ENCODE peak calls at places on chromosomes 11 and 22, in six cellular contexts. One of them, this sample, is unnamed.

GRCh38 chr11:69280994-69281393 is 13.0 kb upstream of the MYEOV start:
- DNase-seq in stimulated activated CD8-positive, alpha-beta memory T cell treated with anti-CD3 and anti-CD28 coated beads, Interleukin-7, amount 100 ng/mL, for 1 hour: no peak
- DNase-seq in stomach: peak
- DNase-seq in astrocyte of the spinal cord: peak
- DNase-seq in left ventricle myocardium inferior: no peak
- DNase-seq in stimulated activated naive CD4-positive, alpha-beta T cell treated with Interleukin-2 at 50 U/mL for 16 hours: no peak
- DNase-seq in this sample: no peak

GRCh38 chr22:20575724-20576444 is 68.5 kb downstream of the MED15 start:
- DNase-seq in stimulated activated CD8-positive, alpha-beta memory T cell treated with anti-CD3 and anti-CD28 coated beads, Interleukin-7, amount 100 ng/mL, for 1 hour: no peak
- DNase-seq in stomach: no peak
- DNase-seq in astrocyte of the spinal cord: no peak
- DNase-seq in left ventricle myocardium inferior: no peak
- DNase-seq in stimulated activated naive CD4-positive, alpha-beta T cell treated with Interleukin-2 at 50 U/mL for 16 hours: no peak
- DNase-seq in this sample: no peak

GRCh38 chr11:66768088-66768521 is 39.1 kb upstream of the SPTBN2 start:
- DNase-seq in stimulated activated CD8-positive, alpha-beta memory T cell treated with anti-CD3 and anti-CD28 coated beads, Interleukin-7, amount 100 ng/mL, for 1 hour: no peak
- DNase-seq in stomach: no peak
- DNase-seq in astrocyte of the spinal cord: peak
- DNase-seq in left ventricle myocardium inferior: no peak
- DNase-seq in stimulated activated naive CD4-positive, alpha-beta T cell treated with Interleukin-2 at 50 U/mL for 16 hours: no peak
- DNase-seq in this sample: no peak

GRCh38 chr11:15293975-15294374 is 179.3 kb downstream of the INSC start:
- DNase-seq in stimulated activated CD8-positive, alpha-beta memory T cell treated with anti-CD3 and anti-CD28 coated beads, Interleukin-7, amount 100 ng/mL, for 1 hour: no peak
- DNase-seq in stomach: no peak
- DNase-seq in astrocyte of the spinal cord: no peak
- DNase-seq in left ventricle myocardium inferior: no peak
- DNase-seq in stimulated activated naive CD4-positive, alpha-beta T cell treated with Interleukin-2 at 50 U/mL for 16 hours: no peak
- DNase-seq in this sample: no peak

GRCh38 chr11:94864646-94865045 is 96.5 kb downstream of the AMOTL1 start:
- DNase-seq in stimulated activated CD8-positive, alpha-beta memory T cell treated with anti-CD3 and anti-CD28 coated beads, Interleukin-7, amount 100 ng/mL, for 1 hour: no peak
- DNase-seq in stomach: no peak
- DNase-seq in astrocyte of the spinal cord: no peak
- DNase-seq in left ventricle myocardium inferior: no peak
- DNase-seq in stimulated activated naive CD4-positive, alpha-beta T cell treated with Interleukin-2 at 50 U/mL for 16 hours: no peak
- DNase-seq in this sample: no peak

GRCh38 chr11:73342633-73343032 is 33.6 kb upstream of the RELT start:
- DNase-seq in stimulated activated CD8-positive, alpha-beta memory T cell treated with anti-CD3 and anti-CD28 coated beads, Interleukin-7, amount 100 ng/mL, for 1 hour: no peak
- DNase-seq in stomach: no peak
- DNase-seq in astrocyte of the spinal cord: no peak
- DNase-seq in left ventricle myocardium inferior: no peak
- DNase-seq in stimulated activated naive CD4-positive, alpha-beta T cell treated with Interleukin-2 at 50 U/mL for 16 hours: no peak
- DNase-seq in this sample: peak

GRCh38 chr11:68798221-68798813 is 43.4 kb downstream of the CPT1A start:
- DNase-seq in stimulated activated CD8-positive, alpha-beta memory T cell treated with anti-CD3 and anti-CD28 coated beads, Interleukin-7, amount 100 ng/mL, for 1 hour: peak
- DNase-seq in stomach: no peak
- DNase-seq in astrocyte of the spinal cord: no peak
- DNase-seq in left ventricle myocardium inferior: no peak
- DNase-seq in stimulated activated naive CD4-positive, alpha-beta T cell treated with Interleukin-2 at 50 U/mL for 16 hours: peak
- DNase-seq in this sample: peak

GRCh38 chr11:64661146-64661545 is 61.9 kb downstream of the NRXN2 start:
- DNase-seq in stimulated activated CD8-positive, alpha-beta memory T cell treated with anti-CD3 and anti-CD28 coated beads, Interleukin-7, amount 100 ng/mL, for 1 hour: no peak
- DNase-seq in stomach: no peak
- DNase-seq in astrocyte of the spinal cord: peak
- DNase-seq in left ventricle myocardium inferior: peak
- DNase-seq in stimulated activated naive CD4-positive, alpha-beta T cell treated with Interleukin-2 at 50 U/mL for 16 hours: no peak
- DNase-seq in this sample: no peak

GRCh38 chr11:7564803-7565202 is 51.0 kb downstream of the PPFIBP2 start:
- DNase-seq in stimulated activated CD8-positive, alpha-beta memory T cell treated with anti-CD3 and anti-CD28 coated beads, Interleukin-7, amount 100 ng/mL, for 1 hour: no peak
- DNase-seq in stomach: no peak
- DNase-seq in astrocyte of the spinal cord: no peak
- DNase-seq in left ventricle myocardium inferior: no peak
- DNase-seq in stimulated activated naive CD4-positive, alpha-beta T cell treated with Interleukin-2 at 50 U/mL for 16 hours: no peak
- DNase-seq in this sample: no peak

GRCh38 chr11:74689666-74690065 is 41.6 kb downstream of the CHRDL2 start:
- DNase-seq in stimulated activated CD8-positive, alpha-beta memory T cell treated with anti-CD3 and anti-CD28 coated beads, Interleukin-7, amount 100 ng/mL, for 1 hour: no peak
- DNase-seq in stomach: no peak
- DNase-seq in astrocyte of the spinal cord: peak
- DNase-seq in left ventricle myocardium inferior: no peak
- DNase-seq in stimulated activated naive CD4-positive, alpha-beta T cell treated with Interleukin-2 at 50 U/mL for 16 hours: no peak
- DNase-seq in this sample: no peak

GRCh38 chr11:123235117-123235686 is 40.2 kb upstream of the CLMP start:
- DNase-seq in stimulated activated CD8-positive, alpha-beta memory T cell treated with anti-CD3 and anti-CD28 coated beads, Interleukin-7, amount 100 ng/mL, for 1 hour: no peak
- DNase-seq in stomach: peak
- DNase-seq in astrocyte of the spinal cord: no peak
- DNase-seq in left ventricle myocardium inferior: peak
- DNase-seq in stimulated activated naive CD4-positive, alpha-beta T cell treated with Interleukin-2 at 50 U/mL for 16 hours: peak
- DNase-seq in this sample: peak

GRCh38 chr22:26283330-26283729 is 114.1 kb downstream of the SEZ6L start:
- DNase-seq in stimulated activated CD8-positive, alpha-beta memory T cell treated with anti-CD3 and anti-CD28 coated beads, Interleukin-7, amount 100 ng/mL, for 1 hour: no peak
- DNase-seq in stomach: no peak
- DNase-seq in astrocyte of the spinal cord: no peak
- DNase-seq in left ventricle myocardium inferior: no peak
- DNase-seq in stimulated activated naive CD4-positive, alpha-beta T cell treated with Interleukin-2 at 50 U/mL for 16 hours: no peak
- DNase-seq in this sample: no peak

GRCh38 chr11:124900464-124900863 is 2.8 kb upstream of the ROBO4 start:
- DNase-seq in stimulated activated CD8-positive, alpha-beta memory T cell treated with anti-CD3 and anti-CD28 coated beads, Interleukin-7, amount 100 ng/mL, for 1 hour: no peak
- DNase-seq in stomach: no peak
- DNase-seq in astrocyte of the spinal cord: peak
- DNase-seq in left ventricle myocardium inferior: no peak
- DNase-seq in stimulated activated naive CD4-positive, alpha-beta T cell treated with Interleukin-2 at 50 U/mL for 16 hours: no peak
- DNase-seq in this sample: no peak

GRCh38 chr22:49103314-49104052 is 724.2 kb downstream of the BRD1 start:
- DNase-seq in stimulated activated CD8-positive, alpha-beta memory T cell treated with anti-CD3 and anti-CD28 coated beads, Interleukin-7, amount 100 ng/mL, for 1 hour: no peak
- DNase-seq in stomach: no peak
- DNase-seq in astrocyte of the spinal cord: no peak
- DNase-seq in left ventricle myocardium inferior: no peak
- DNase-seq in stimulated activated naive CD4-positive, alpha-beta T cell treated with Interleukin-2 at 50 U/mL for 16 hours: no peak
- DNase-seq in this sample: no peak

GRCh38 chr11:14411818-14412217 is 52.8 kb upstream of the RRAS2 start:
- DNase-seq in stimulated activated CD8-positive, alpha-beta memory T cell treated with anti-CD3 and anti-CD28 coated beads, Interleukin-7, amount 100 ng/mL, for 1 hour: no peak
- DNase-seq in stomach: no peak
- DNase-seq in astrocyte of the spinal cord: peak
- DNase-seq in left ventricle myocardium inferior: peak
- DNase-seq in stimulated activated naive CD4-positive, alpha-beta T cell treated with Interleukin-2 at 50 U/mL for 16 hours: no peak
- DNase-seq in this sample: no peak

GRCh38 chr22:22930571-22931556 is 43.2 kb downstream of the IGLL5 start:
- DNase-seq in stimulated activated CD8-positive, alpha-beta memory T cell treated with anti-CD3 and anti-CD28 coated beads, Interleukin-7, amount 100 ng/mL, for 1 hour: no peak
- DNase-seq in stomach: no peak
- DNase-seq in astrocyte of the spinal cord: no peak
- DNase-seq in left ventricle myocardium inferior: no peak
- DNase-seq in stimulated activated naive CD4-positive, alpha-beta T cell treated with Interleukin-2 at 50 U/mL for 16 hours: no peak
- DNase-seq in this sample: no peak

GRCh38 chr22:26570126-26570525 is 19.8 kb downstream of the TPST2 start:
- DNase-seq in stimulated activated CD8-positive, alpha-beta memory T cell treated with anti-CD3 and anti-CD28 coated beads, Interleukin-7, amount 100 ng/mL, for 1 hour: no peak
- DNase-seq in stomach: no peak
- DNase-seq in astrocyte of the spinal cord: no peak
- DNase-seq in left ventricle myocardium inferior: no peak
- DNase-seq in stimulated activated naive CD4-positive, alpha-beta T cell treated with Interleukin-2 at 50 U/mL for 16 hours: no peak
- DNase-seq in this sample: no peak

GRCh38 chr11:45102361-45102809 is 44.1 kb upstream of the PRDM11 start:
- DNase-seq in stimulated activated CD8-positive, alpha-beta memory T cell treated with anti-CD3 and anti-CD28 coated beads, Interleukin-7, amount 100 ng/mL, for 1 hour: no peak
- DNase-seq in stomach: no peak
- DNase-seq in astrocyte of the spinal cord: no peak
- DNase-seq in left ventricle myocardium inferior: no peak
- DNase-seq in stimulated activated naive CD4-positive, alpha-beta T cell treated with Interleukin-2 at 50 U/mL for 16 hours: no peak
- DNase-seq in this sample: no peak

GRCh38 chr22:39536711-39537110 is 4.2 kb upstream of the RPS19BP1 start:
- DNase-seq in stimulated activated CD8-positive, alpha-beta memory T cell treated with anti-CD3 and anti-CD28 coated beads, Interleukin-7, amount 100 ng/mL, for 1 hour: no peak
- DNase-seq in stomach: no peak
- DNase-seq in astrocyte of the spinal cord: no peak
- DNase-seq in left ventricle myocardium inferior: no peak
- DNase-seq in stimulated activated naive CD4-positive, alpha-beta T cell treated with Interleukin-2 at 50 U/mL for 16 hours: no peak
- DNase-seq in this sample: no peak

GRCh38 chr22:50329236-50329635 is 2.4 kb upstream of the DENND6B start:
- DNase-seq in stimulated activated CD8-positive, alpha-beta memory T cell treated with anti-CD3 and anti-CD28 coated beads, Interleukin-7, amount 100 ng/mL, for 1 hour: no peak
- DNase-seq in stomach: no peak
- DNase-seq in astrocyte of the spinal cord: peak
- DNase-seq in left ventricle myocardium inferior: no peak
- DNase-seq in stimulated activated naive CD4-positive, alpha-beta T cell treated with Interleukin-2 at 50 U/mL for 16 hours: no peak
- DNase-seq in this sample: no peak

GRCh38 chr22:41091139-41092022 is 1.0 kb upstream of the EP300 start:
- DNase-seq in stimulated activated CD8-positive, alpha-beta memory T cell treated with anti-CD3 and anti-CD28 coated beads, Interleukin-7, amount 100 ng/mL, for 1 hour: peak
- DNase-seq in stomach: peak
- DNase-seq in astrocyte of the spinal cord: peak
- DNase-seq in left ventricle myocardium inferior: peak
- DNase-seq in stimulated activated naive CD4-positive, alpha-beta T cell treated with Interleukin-2 at 50 U/mL for 16 hours: peak
- DNase-seq in this sample: peak